ENCODE peak calls at places on chromosomes 2 and 18, in seven cellular contexts. L, K, G, M, I, P and S are unnamed samples.

GRCh38 chr2:230721712-230722111 is 9.1 kb downstream of the CAB39 start:
- DNase-seq in I (peak), K (no peak), M (no peak), G (no peak), P (no peak), L (no peak), S (no peak)

GRCh38 chr2:215052404-215052803 is 86.0 kb downstream of the ABCA12 start:
- DNase-seq in I (no peak), G (no peak), P (no peak), L (no peak), M (no peak), K (no peak), S (no peak)

GRCh38 chr18:22494771-22495170 is 77.1 kb upstream of the CTAGE1 start:
- DNase-seq in K (peak), L (peak), G (no peak), I (no peak), P (no peak), M (no peak), S (no peak)

GRCh38 chr2:241774419-241775222 is 2.0 kb upstream of the GAL3ST2 start:
- DNase-seq in I (no peak), M (peak), L (peak), G (peak), P (no peak), K (no peak), S (peak)

GRCh38 chr18:71293322-71293721 is 1004.5 kb downstream of the SOCS6 start:
- DNase-seq in P (no peak), L (peak), K (no peak), G (no peak), I (no peak), M (no peak), S (no peak)

GRCh38 chr2:217049931-217050330 is 190.1 kb upstream of the TNP1 start:
- DNase-seq in L (no peak), K (no peak), P (no peak), M (no peak), I (no peak), G (no peak), S (no peak)

GRCh38 chr2:241833101-241833937 is 24.3 kb downstream of the NEU4 start:
- DNase-seq in M (no peak), P (peak), L (peak), I (no peak), K (peak), G (no peak), S (peak)

GRCh38 chr2:17628349-17629261 is 88.1 kb downstream of the VSNL1 start:
- DNase-seq in M (no peak), L (no peak), I (no peak), P (no peak), K (no peak), G (no peak), S (no peak)

GRCh38 chr2:73257425-73258125 is 23.5 kb downstream of the CCT7 start:
- DNase-seq in K (no peak), G (no peak), M (no peak), L (no peak), P (peak), I (no peak), S (peak)

GRCh38 chr2:207135340-207135739 is 30.4 kb downstream of the KLF7 start:
- DNase-seq in K (peak), M (no peak), G (no peak), I (no peak), L (peak), P (no peak), S (no peak)

GRCh38 chr2:7508220-7508943 is 591.2 kb downstream of the RNF144A start:
- DNase-seq in G (no peak), P (no peak), L (no peak), K (no peak), M (no peak), I (no peak), S (peak)

GRCh38 chr2:148253716-148254115 is 232.8 kb downstream of the MBD5 start:
- DNase-seq in L (peak), K (peak), G (peak), M (no peak), P (no peak), I (peak), S (peak)

GRCh38 chr2:41967426-41968181 is 80.2 kb upstream of the PKDCC start:
- DNase-seq in L (peak), I (no peak), G (no peak), P (no peak), M (no peak), K (peak), S (no peak)

GRCh38 chr2:177313162-177313781 is 48.7 kb upstream of the NFE2L2 start:
- DNase-seq in M (no peak), G (no peak), I (no peak), L (no peak), K (no peak), P (no peak), S (peak)

GRCh38 chr18:38751211-38751610 is 1185.6 kb upstream of the CELF4 start:
- DNase-seq in L (no peak), G (no peak), I (no peak), M (no peak), P (no peak), K (no peak), S (no peak)

GRCh38 chr2:30990736-30991135 is 147.5 kb downstream of the GALNT14 start:
- DNase-seq in K (no peak), I (no peak), M (no peak), G (no peak), L (no peak), P (no peak), S (peak)

GRCh38 chr2:9984217-9984739 is 32.8 kb downstream of the GRHL1 start:
- DNase-seq in L (peak), M (no peak), I (peak), K (peak), P (peak), G (peak), S (peak)

DNA sequence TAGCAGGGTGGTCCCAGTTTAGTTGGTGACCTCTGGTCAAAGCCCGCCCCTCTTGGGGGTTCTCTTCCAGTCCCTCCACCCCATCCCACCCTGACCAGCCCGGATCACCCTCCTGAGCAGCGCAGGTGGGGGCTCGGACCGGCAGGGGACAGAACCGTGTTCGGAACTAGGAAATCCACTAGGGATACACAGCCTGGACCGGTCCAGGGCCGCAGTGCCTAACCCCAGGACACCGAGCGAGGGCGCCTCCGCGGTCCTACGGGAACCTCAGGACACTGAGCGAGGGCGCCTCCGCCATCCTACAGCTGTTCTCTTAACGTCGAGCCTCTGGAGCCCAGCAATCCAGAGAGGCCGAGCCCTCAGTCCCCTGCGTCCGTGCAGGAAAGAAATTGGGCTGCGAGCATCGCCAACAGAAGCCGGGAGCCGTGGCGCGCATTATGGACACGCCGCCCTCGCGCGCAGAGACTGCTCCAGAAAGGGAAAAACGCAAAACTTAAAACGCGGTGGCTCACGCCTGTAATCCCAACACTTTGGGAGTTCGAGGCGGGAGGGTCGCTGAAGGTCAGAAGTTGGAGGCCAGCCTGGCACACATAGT is 8.5 kb downstream of the RAX start:
- DNase-seq in P (no peak), M (no peak), G (no peak), I (peak), L (no peak), K (no peak), S (no peak)
- TF ChIP-seq EZH2 in P (no peak), M (no peak), G (no peak), I (peak), L (peak), K (peak), S (no peak)

DNA sequence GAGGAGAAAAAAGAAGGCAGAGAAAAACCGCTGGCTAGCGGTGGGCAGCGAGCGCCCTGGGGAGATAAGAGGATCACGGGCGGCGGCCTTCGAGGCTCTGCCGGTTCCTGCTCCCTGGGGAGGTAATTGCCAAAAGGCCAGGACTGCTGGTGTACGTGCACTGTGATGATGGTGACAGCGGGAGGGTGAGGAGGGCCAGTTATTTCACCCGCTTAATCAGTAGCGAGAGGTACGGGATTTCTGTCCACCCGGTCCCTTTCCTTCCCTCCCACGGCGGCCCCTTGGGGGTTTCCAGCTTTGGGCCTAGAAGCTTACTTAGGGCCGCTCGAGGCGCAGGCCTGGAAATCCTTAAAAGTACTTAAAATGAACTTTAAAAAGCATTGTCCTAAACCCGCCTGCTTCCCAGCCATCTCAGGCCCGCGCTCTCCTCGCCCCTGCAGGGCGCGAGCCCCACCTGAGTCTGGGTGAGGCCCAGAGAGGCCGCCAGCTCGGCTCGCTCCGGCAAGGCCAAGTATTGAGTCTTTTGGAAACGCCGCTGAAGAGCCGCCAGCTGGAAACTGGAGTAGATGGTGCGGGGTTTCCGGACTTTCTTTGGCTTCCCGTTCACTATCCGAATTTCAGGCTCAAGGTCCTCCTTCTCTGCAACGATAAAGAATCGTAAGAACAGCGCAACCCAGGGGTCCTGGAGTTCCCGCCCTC is 1.5 kb downstream of the DLX2 start:
- DNase-seq in P (peak), K (no peak), I (peak), G (no peak), M (no peak), L (no peak), S (peak)
- TF ChIP-seq EZH2 in P (no peak), K (peak), I (peak), G (no peak), M (no peak), L (peak), S (no peak)

DNA sequence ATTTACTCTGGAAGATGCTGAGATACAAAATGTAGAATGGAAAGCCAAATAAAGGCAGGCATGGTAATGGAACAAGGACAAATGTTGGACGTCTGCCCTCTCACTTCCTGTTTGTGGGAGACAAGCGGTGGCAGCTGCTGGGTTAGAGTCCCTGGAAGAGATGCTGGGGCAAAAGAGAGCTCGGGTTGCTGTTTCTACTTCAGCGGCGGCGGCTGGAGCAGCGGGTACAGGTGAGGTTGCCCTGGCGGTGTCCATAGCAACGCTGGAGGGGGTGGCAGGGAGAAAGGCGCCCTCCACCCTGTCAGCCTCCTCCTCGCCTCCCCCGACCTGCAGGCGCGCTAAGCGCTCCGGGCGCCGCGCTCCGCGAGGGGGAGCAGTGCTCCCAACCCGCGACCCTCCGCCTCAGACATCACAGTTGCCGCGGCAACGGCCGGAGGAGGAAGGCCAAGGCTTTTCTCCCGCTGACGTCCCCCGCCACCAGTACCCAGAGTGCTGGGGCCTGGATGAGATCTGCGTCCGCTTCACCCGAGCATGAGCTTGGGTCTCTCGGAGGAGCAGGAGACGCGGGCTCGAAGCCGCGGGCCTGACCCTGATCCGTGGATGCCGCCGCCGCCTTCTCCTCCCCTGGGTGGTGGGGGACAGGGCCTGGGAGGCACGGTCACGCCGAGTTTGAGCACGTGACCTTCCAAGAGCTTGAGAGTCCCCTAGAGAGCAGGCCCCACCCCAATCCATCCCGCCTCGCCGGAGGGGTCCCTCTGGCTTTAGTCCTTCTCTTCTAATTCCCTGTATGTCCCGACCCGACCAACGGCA is 65.6 kb downstream of the NOL4 start:
- DNase-seq in P (no peak), G (no peak), L (peak), M (no peak), K (peak), I (peak), S (peak)
- TF ChIP-seq EZH2 in P (no peak), G (no peak), L (peak), M (no peak), K (peak), I (no peak), S (no peak)

GRCh38 chr2:238225911-238226697 is 13.7 kb downstream of the HES6 start:
- DNase-seq in G (no peak), P (no peak), M (peak), K (no peak), L (peak), I (no peak), S (no peak)
- TF ChIP-seq EZH2 in G (no peak), P (no peak), M (no peak), K (no peak), L (no peak), I (no peak), S (no peak)

GRCh38 chr2:71465961-71466300 is 12.6 kb downstream of the DYSF start:
- DNase-seq in G (no peak), M (no peak), P (no peak), L (no peak), I (no peak), K (no peak), S (no peak)
- TF ChIP-seq EZH2 in G (no peak), M (no peak), P (no peak), L (peak), I (no peak), K (no peak), S (no peak)